ENCODE peak calls at places on chromosomes 7 and 10, in eight cellular contexts. B is IMR-90, T is A549, U is GM12878, O is HepG2, F is SK-N-SH, Z is K562, N is H1. J is an unnamed sample.

GRCh38 chr7:64869912-64870562 is 33.0 kb upstream of the ZNF273 start:
- DNase-seq in B (no peak), T (no peak), U (no peak), O (no peak), F (peak), Z (no peak), N (no peak), J (no peak)

GRCh38 chr10:102735065-102735562 is 8.6 kb upstream of the WBP1L start:
- DNase-seq in B (no peak), T (no peak), U (no peak), O (no peak), F (no peak), Z (peak), N (no peak), J (peak)

GRCh38 chr10:1280436-1281401 is 224.5 kb downstream of the WDR37 start:
- DNase-seq in B (no peak), T (no peak), U (no peak), O (no peak), F (no peak), Z (no peak), N (no peak), J (no peak)

GRCh38 chr7:47685712-47686376 is 103.9 kb upstream of the TNS3 start:
- DNase-seq in B (peak), T (no peak), U (no peak), O (no peak), F (no peak), Z (peak), N (no peak), J (no peak)

GRCh38 chr10:95832216-95833037 is 75.3 kb upstream of the CC2D2B start:
- DNase-seq in B (no peak), T (no peak), U (peak), O (no peak), F (no peak), Z (no peak), N (no peak), J (no peak)

GRCh38 chr7:70380315-70381027 is 751.5 kb upstream of the GALNT17 start:
- DNase-seq in B (no peak), T (no peak), U (no peak), O (no peak), F (peak), Z (no peak), N (no peak), J (no peak)

GRCh38 chr10:78567680-78568453 is 500.9 kb upstream of the ZMIZ1 start:
- DNase-seq in B (no peak), T (no peak), U (no peak), O (peak), F (no peak), Z (no peak), N (no peak), J (no peak)

GRCh38 chr10:32174349-32174893 is 118.2 kb upstream of the KIF5B start:
- DNase-seq in B (no peak), T (no peak), U (no peak), O (no peak), F (no peak), Z (no peak), N (no peak), J (no peak)

GRCh38 chr10:120426306-120426705 is 30.7 kb upstream of the PLPP4 start:
- DNase-seq in B (no peak), T (no peak), U (no peak), O (no peak), F (no peak), Z (no peak), N (no peak), J (no peak)

GRCh38 chr7:128924706-128925588 is 12.8 kb upstream of the IRF5 start:
- DNase-seq in B (no peak), T (no peak), U (no peak), O (no peak), F (no peak), Z (no peak), N (no peak), J (no peak)

GRCh38 chr7:94394399-94395140 is at the start of gene COL1A2:
- DNase-seq in B (peak), T (no peak), U (no peak), O (no peak), F (peak), Z (no peak), N (no peak), J (peak)

GRCh38 chr7:12111461-12112405 is 99.4 kb upstream of the TMEM106B start:
- DNase-seq in B (no peak), T (no peak), U (no peak), O (no peak), F (peak), Z (no peak), N (peak), J (peak)

GRCh38 chr7:41472427-41473125 is 230.3 kb downstream of the INHBA start:
- DNase-seq in B (peak), T (no peak), U (no peak), O (no peak), F (no peak), Z (no peak), N (no peak), J (no peak)

GRCh38 chr10:96651998-96652431 is 65.2 kb upstream of the TM9SF3 start:
- DNase-seq in B (no peak), T (no peak), U (peak), O (no peak), F (no peak), Z (no peak), N (no peak), J (no peak)

GRCh38 chr10:33660329-33660728 is 325.9 kb upstream of the NRP1 start:
- DNase-seq in B (no peak), T (no peak), U (no peak), O (no peak), F (no peak), Z (no peak), N (no peak), J (peak)

GRCh38 chr7:24652551-24652950 is 79.3 kb downstream of the PALS2 start:
- DNase-seq in B (no peak), T (no peak), U (no peak), O (no peak), F (no peak), Z (no peak), N (no peak), J (no peak)

GRCh38 chr10:129467346-129468119 is 492 bp downstream of the MGMT start:
- DNase-seq in B (peak), T (no peak), U (no peak), O (peak), F (no peak), Z (no peak), N (no peak), J (no peak)

GRCh38 chr10:98463976-98464754 is 17.4 kb upstream of the HPS1 start:
- DNase-seq in B (peak), T (no peak), U (no peak), O (no peak), F (no peak), Z (no peak), N (no peak), J (no peak)

GRCh38 chr10:133420579-133420978 is 3.8 kb downstream of the SPRN start:
- DNase-seq in B (no peak), T (no peak), U (no peak), O (no peak), F (no peak), Z (no peak), N (no peak), J (no peak)

GRCh38 chr7:112322070-112322469 is 115.6 kb downstream of the ZNF277 start:
- DNase-seq in B (no peak), T (no peak), U (no peak), O (no peak), F (no peak), Z (no peak), N (no peak), J (no peak)

GRCh38 chr7:114190387-114190786 is 224.2 kb upstream of the FOXP2 start:
- DNase-seq in B (no peak), T (no peak), U (no peak), O (no peak), F (no peak), Z (no peak), N (no peak), J (no peak)

GRCh38 chr10:8013011-8013410 is 41.5 kb upstream of the GATA3 start:
- DNase-seq in B (no peak), T (no peak), U (no peak), O (no peak), F (no peak), Z (no peak), N (no peak), J (no peak)

GRCh38 chr7:159102681-159103381 is 41.8 kb downstream of the VIPR2 start:
- DNase-seq in B (no peak), T (no peak), U (no peak), O (no peak), F (peak), Z (no peak), N (no peak), J (no peak)

GRCh38 chr7:40822861-40823260 is 688.1 kb downstream of the SUGCT start:
- DNase-seq in B (peak), T (no peak), U (no peak), O (no peak), F (no peak), Z (no peak), N (no peak), J (no peak)

GRCh38 chr7:17940302-17941170 is at the start of gene SNX13:
- DNase-seq in B (peak), T (peak), U (peak), O (peak), F (peak), Z (peak), N (peak), J (peak)

GRCh38 chr10:14750900-14751575 is 23.7 kb downstream of the FAM107B start:
- DNase-seq in B (no peak), T (no peak), U (no peak), O (no peak), F (peak), Z (no peak), N (no peak), J (no peak)

GRCh38 chr7:80412842-80413241 is 99.0 kb downstream of the GNAT3 start:
- DNase-seq in B (peak), T (no peak), U (no peak), O (no peak), F (no peak), Z (no peak), N (no peak), J (no peak)

GRCh38 chr10:34316154-34316553 is 498.9 kb downstream of the PARD3 start:
- DNase-seq in B (no peak), T (no peak), U (no peak), O (no peak), F (no peak), Z (no peak), N (no peak), J (no peak)

GRCh38 chr7:17849504-17849903 is 90.8 kb downstream of the SNX13 start:
- DNase-seq in B (peak), T (no peak), U (no peak), O (peak), F (no peak), Z (no peak), N (no peak), J (no peak)

GRCh38 chr7:123615344-123615743 is 13.7 kb downstream of the ASB15 start:
- DNase-seq in B (peak), T (no peak), U (no peak), O (peak), F (peak), Z (no peak), N (no peak), J (no peak)

GRCh38 chr10:61001731-61002122 is 57.7 kb upstream of the RHOBTB1 start:
- DNase-seq in B (no peak), T (no peak), U (no peak), O (no peak), F (no peak), Z (no peak), N (no peak), J (no peak)

GRCh38 chr10:76973515-76974289 is 663.9 kb downstream of the KCNMA1 start:
- DNase-seq in B (peak), T (no peak), U (no peak), O (no peak), F (peak), Z (no peak), N (no peak), J (no peak)
- TF ChIP-seq USF2 in B (no peak), T (no peak), U (no peak), O (no peak), F (no peak), Z (no peak), N (no peak), J (no peak)

GRCh38 chr7:55536619-55537457 is 35.5 kb downstream of the VOPP1 start:
- DNase-seq in B (no peak), T (no peak), U (no peak), O (no peak), F (no peak), Z (no peak), N (no peak), J (no peak)
- TF ChIP-seq USF2 in B (no peak), T (no peak), U (no peak), O (no peak), F (no peak), Z (no peak), N (no peak), J (no peak)

GRCh38 chr10:49284356-49284755 is 14.6 kb upstream of the C10orf71 start:
- DNase-seq in B (no peak), T (no peak), U (no peak), O (no peak), F (no peak), Z (no peak), N (no peak), J (no peak)
- TF ChIP-seq USF2 in B (no peak), T (no peak), U (no peak), O (no peak), F (no peak), Z (no peak), N (no peak), J (no peak)

DNA sequence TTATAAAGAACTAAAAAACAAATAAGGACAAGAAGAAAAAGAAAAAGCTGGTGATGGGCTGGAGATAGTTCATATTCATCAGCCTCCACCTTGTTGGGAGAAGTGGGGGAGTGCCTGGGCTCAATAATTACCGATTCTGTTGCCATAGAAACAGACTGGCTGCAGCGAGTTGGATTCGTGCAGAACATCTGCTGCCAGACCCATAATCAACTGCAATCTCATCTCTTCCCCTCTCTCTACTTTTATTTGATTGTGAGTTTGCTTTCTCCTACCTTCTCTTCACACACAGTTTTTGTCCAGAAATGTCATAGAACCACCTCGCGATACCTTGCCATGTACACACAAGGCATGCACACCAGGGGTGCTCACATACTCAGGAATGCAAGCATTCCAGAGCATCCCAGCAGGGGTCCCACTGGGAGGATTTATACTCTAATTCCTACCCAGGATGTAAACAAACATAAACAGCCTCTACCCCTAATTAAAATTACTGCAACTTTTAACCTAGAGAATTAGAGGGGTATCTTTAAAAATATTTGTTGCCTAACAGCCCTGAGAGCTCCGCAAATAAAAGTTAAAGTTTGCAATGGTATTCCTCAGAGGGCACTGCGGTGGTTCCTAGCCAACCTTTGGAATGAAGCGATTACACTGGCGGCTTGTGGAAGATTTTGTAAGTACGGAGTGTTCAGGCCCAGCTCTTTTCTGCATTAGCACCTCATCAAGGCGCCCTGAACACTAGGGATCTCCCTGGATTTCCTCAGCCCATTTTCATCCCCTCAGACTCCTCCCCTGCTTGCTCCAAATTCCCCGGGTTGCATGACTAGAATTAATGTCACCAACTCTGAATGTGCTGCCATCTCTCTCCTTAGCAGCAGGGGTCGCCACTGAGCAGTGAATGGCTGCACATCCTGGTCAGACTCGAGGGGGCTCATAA is 262.4 kb upstream of the AOAH start:
- DNase-seq in B (peak), T (peak), U (no peak), O (peak), F (peak), Z (peak), N (peak), J (peak)
- TF ChIP-seq USF2 in B (no peak), T (no peak), U (no peak), O (no peak), F (no peak), Z (no peak), N (no peak), J (no peak)

GRCh38 chr7:151139071-151139521 is 28.4 kb downstream of the GBX1 start:
- DNase-seq in B (no peak), T (no peak), U (no peak), O (no peak), F (peak), Z (no peak), N (no peak), J (no peak)
- TF ChIP-seq USF2 in B (no peak), T (no peak), U (no peak), O (no peak), F (no peak), Z (no peak), N (no peak), J (no peak)

GRCh38 chr10:46272863-46273415 is 13.9 kb upstream of the ANTXRL start:
- DNase-seq in B (no peak), T (no peak), U (no peak), O (no peak), F (no peak), Z (no peak), N (no peak), J (no peak)

GRCh38 chr10:46268076-46268881 is 18.5 kb upstream of the ANTXRL start:
- DNase-seq in B (no peak), T (no peak), U (peak), O (no peak), F (no peak), Z (no peak), N (no peak), J (no peak)

GRCh38 chr10:46273506-46274477 is 13.0 kb upstream of the ANTXRL start:
- DNase-seq in B (no peak), T (no peak), U (no peak), O (peak), F (no peak), Z (no peak), N (no peak), J (peak)

GRCh38 chr10:46267132-46267985 is 19.4 kb upstream of the ANTXRL start:
- DNase-seq in B (no peak), T (no peak), U (no peak), O (no peak), F (no peak), Z (no peak), N (no peak), J (no peak)

DNA sequence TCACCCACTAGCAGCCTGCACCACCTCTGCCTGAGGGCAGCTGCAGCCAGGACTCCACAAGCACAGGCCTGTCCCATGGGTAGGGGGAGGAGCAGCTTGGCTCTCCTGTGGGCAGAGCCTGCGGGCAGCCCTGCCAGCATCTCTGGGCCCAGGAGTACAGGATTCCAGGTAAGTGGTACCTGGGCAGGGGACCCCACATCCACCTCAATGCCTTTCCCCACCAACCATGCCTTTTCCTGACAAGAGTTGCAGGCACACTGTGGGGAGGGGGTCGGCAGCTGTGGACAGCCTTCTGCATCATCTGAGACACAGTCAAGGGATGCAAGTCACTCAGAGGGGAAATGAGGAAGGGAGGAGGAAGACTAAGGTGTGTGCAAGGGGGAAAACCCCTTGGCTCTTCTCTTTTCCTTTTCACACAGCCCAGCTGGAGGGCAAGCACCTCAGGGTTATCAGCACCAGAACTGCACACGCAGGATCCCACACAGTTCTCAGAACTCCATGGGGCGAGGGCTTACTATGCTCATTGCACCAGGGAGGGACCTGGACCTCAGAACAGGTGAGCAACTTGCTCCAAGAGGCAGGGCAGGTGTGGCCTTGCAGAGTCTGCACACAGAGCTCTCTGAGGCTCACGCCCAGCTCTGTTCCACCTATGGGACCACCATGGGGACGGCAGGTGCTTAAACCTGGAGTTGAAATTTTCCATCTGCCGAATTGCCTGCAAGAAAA is 16.5 kb upstream of the ANTXRL start:
- DNase-seq in B (no peak), T (no peak), U (no peak), O (no peak), F (no peak), Z (no peak), N (no peak), J (no peak)
- TF ChIP-seq USF2 in B (no peak), T (no peak), U (no peak), O (no peak), F (no peak), Z (no peak), N (no peak), J (no peak)